ENCODE peak calls at places on chromosome 19, in seven cellular contexts. F, D, M, S, R, J and V are unnamed samples.

GRCh38 chr19:52270266-52270885 is 989 bp downstream of the ZNF766 start:
- DNase-seq in F (no peak), D (peak; percentile 47), M (no peak), S (peak; percentile 23), R (peak; percentile 64), J (no peak), V (no peak)

GRCh38 chr19:1265611-1266115 is 3.5 kb upstream of the CIRBP start:
- DNase-seq in F (no peak), D (no peak), M (no peak), S (no peak), R (no peak), J (no peak), V (no peak)

GRCh38 chr19:46860125-46860845 is 512 bp upstream of the ARHGAP35 start:
- DNase-seq in F (peak; percentile 93), D (peak; percentile 95), M (peak; percentile 96), S (peak; percentile 93), R (peak; percentile 90), J (peak; percentile 92), V (peak; percentile 98)

GRCh38 chr19:4494691-4495064 is 22.6 kb downstream of the HDGFL2 start:
- DNase-seq in F (no peak), D (no peak), M (no peak), S (no peak), R (no peak), J (no peak), V (no peak)

GRCh38 chr19:45041125-45041524 is 2.3 kb downstream of the CLASRP start:
- DNase-seq in F (no peak), D (no peak), M (no peak), S (no peak), R (no peak), J (no peak), V (no peak)

GRCh38 chr19:23884363-23884762 is 30.3 kb upstream of the ZNF726 start:
- DNase-seq in F (no peak), D (no peak), M (no peak), S (no peak), R (no peak), J (no peak), V (no peak)

GRCh38 chr19:8174706-8175105 is 25.3 kb upstream of the FBN3 start:
- DNase-seq in F (no peak), D (no peak), M (no peak), S (no peak), R (no peak), J (no peak), V (no peak)

GRCh38 chr19:3544742-3545668 is 6.0 kb downstream of the TEKTIP1 start:
- DNase-seq in F (no peak), D (peak; percentile 100), M (peak; percentile 35), S (peak; percentile 84), R (peak; percentile 94), J (no peak), V (peak; percentile 78)

GRCh38 chr19:4386038-4386782 is 14.1 kb downstream of the SH3GL1 start:
- DNase-seq in F (no peak), D (no peak), M (no peak), S (no peak), R (no peak), J (no peak), V (no peak)

DNA sequence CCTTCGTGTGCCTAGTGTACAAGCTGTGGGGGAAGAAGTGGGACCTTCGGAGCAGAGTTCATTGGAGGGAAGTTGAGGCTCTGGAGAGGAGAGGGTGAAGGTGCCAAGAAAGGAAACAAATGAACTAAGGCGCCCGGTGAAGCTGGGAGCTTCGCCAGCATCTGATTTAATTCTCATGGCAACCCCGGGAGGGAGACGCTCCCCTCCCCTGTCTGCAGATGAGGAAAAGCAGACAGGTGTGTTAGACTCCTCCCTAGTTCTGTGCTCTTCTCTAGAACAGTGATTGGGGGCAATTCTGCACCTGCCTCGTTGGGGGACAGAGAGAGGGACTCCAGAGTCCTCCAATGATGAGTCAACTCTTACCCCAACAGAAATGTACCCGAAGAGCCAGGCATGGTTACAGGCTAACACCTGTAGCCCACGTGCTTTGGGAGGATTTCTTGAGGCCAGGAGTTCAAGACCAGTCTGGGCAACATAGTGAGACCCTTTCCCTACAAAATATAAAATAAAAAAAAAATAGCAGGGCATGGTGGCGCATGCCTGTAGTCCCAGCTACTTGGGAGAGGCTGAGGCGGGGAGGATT is 4.2 kb downstream of the SSC5D start:
- DNase-seq in F (no peak), D (no peak), M (no peak), S (no peak), R (no peak), J (no peak), V (no peak)
- TF ChIP-seq JUND in F (no peak), D (no peak), M (no peak), S (no peak), R (no peak), J (no peak), V (no peak)

GRCh38 chr19:55383279-55383788 is 758 bp downstream of the TMEM238 start:
- DNase-seq in F (no peak), D (no peak), M (no peak), S (no peak), R (no peak), J (no peak), V (no peak)
- TF ChIP-seq JUND in F (no peak), D (no peak), M (no peak), S (no peak), R (no peak), J (no peak), V (no peak)

DNA sequence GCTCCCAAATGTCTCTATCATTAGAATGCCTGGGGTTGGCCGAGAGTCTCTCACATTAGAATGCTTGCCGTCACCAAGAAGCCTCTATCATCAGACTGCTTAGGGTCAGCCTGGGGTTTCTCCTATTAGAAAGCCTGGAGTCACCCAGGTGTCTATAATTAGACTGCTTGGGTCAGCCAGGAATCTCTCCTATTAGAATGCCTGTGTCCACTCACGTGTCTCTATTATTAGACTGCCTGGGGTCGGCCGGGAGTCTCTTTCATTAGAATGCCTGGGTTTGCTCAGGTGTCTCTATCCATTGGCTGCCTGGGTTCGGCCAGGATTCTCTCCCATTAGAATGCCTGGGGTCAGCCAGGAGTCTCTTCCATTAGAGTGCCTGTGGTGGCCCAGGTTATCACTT is 1453.1 kb downstream of the UQCRFS1 start:
- DNase-seq in F (no peak), D (no peak), M (no peak), S (no peak), R (no peak), J (no peak), V (no peak)
- TF ChIP-seq JUND in F (no peak), D (no peak), M (no peak), S (no peak), R (no peak), J (no peak), V (no peak)

DNA sequence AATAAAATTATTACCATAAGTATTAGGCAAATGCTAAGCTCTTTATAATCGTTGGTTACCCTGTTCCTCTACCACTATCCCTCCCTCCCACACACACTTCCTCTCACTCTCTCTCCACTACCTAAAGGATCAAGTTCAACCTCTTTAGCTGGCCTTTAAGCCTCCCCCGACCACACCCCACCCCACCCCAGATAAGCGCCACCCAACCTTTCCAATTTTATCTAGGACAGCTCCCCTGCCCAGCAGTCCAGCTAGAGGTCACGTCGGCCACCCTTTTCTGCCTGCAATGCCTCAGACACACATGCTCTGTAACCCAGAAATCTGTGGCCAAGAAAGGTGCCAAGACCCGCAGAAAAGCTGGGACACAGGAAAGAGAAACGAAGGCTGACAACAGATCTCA is 1.1 kb downstream of the LYPD4 start:
- DNase-seq in F (no peak), D (no peak), M (no peak), S (peak; percentile 69), R (no peak), J (no peak), V (no peak)
- TF ChIP-seq JUND in F (no peak), D (no peak), M (no peak), S (no peak), R (no peak), J (no peak), V (no peak)

GRCh38 chr19:53657330-53657729 is 25.5 kb downstream of the DPRX start:
- DNase-seq in F (no peak), D (no peak), M (peak; percentile 74), S (no peak), R (no peak), J (no peak), V (no peak)

GRCh38 chr19:53662209-53662608 is 30.4 kb downstream of the DPRX start:
- DNase-seq in F (no peak), D (no peak), M (no peak), S (no peak), R (no peak), J (no peak), V (no peak)

GRCh38 chr19:53660584-53660983 is 28.8 kb downstream of the DPRX start:
- DNase-seq in F (no peak), D (no peak), M (no peak), S (no peak), R (no peak), J (no peak), V (no peak)

GRCh38 chr19:53657778-53658177 is 26.0 kb downstream of the DPRX start:
- DNase-seq in F (no peak), D (no peak), M (no peak), S (no peak), R (no peak), J (no peak), V (peak; percentile 67)

GRCh38 chr19:53659292-53659691 is 27.5 kb downstream of the DPRX start:
- DNase-seq in F (no peak), D (peak; percentile 59), M (peak; percentile 65), S (peak; percentile 29), R (peak; percentile 33), J (no peak), V (peak; percentile 21)
- TF ChIP-seq JUND in F (no peak), D (no peak), M (no peak), S (no peak), R (no peak), J (no peak), V (no peak)

GRCh38 chr19:31340059-31341025 is 8.9 kb downstream of the TSHZ3 start:
- DNase-seq in F (no peak), D (peak; percentile 45), M (no peak), S (no peak), R (peak; percentile 74), J (no peak), V (no peak)
- TF ChIP-seq JUND in F (no peak), D (no peak), M (no peak), S (no peak), R (peak; percentile 44), J (no peak), V (no peak)